ENCODE peak calls at places on chromosome 3, in eight cellular contexts. One of them, this sample, is unnamed.

GRCh38 chr3:143596957-143597642 is 251.2 kb downstream of the SLC9A9 start:
- DNase-seq in activated naive CD4-positive, alpha-beta T cell treated with anti-CD3 and anti-CD28 coated beads, Interleukin-2, amount 50 U/mL, for 72 hours: no peak
- DNase-seq in lung: no peak
- DNase-seq in non-pigmented ciliary epithelial cell: no peak
- DNase-seq in activated CD8-positive, alpha-beta memory T cell treated with anti-CD3 and anti-CD28 coated beads for 48 hours: no peak
- DNase-seq in epithelial cell of prostate: no peak
- DNase-seq in GM04503: no peak
- DNase-seq in SHP77: no peak
- DNase-seq in this sample: no peak

GRCh38 chr3:119716998-119717397 is 14.2 kb downstream of the CFAP91 start:
- DNase-seq in activated naive CD4-positive, alpha-beta T cell treated with anti-CD3 and anti-CD28 coated beads, Interleukin-2, amount 50 U/mL, for 72 hours: no peak
- DNase-seq in lung: no peak
- DNase-seq in non-pigmented ciliary epithelial cell: no peak
- DNase-seq in activated CD8-positive, alpha-beta memory T cell treated with anti-CD3 and anti-CD28 coated beads for 48 hours: no peak
- DNase-seq in epithelial cell of prostate: no peak
- DNase-seq in GM04503: no peak
- DNase-seq in SHP77: no peak
- DNase-seq in this sample: no peak

GRCh38 chr3:190446492-190447301 is 3.0 kb downstream of the TMEM207 start:
- DNase-seq in activated naive CD4-positive, alpha-beta T cell treated with anti-CD3 and anti-CD28 coated beads, Interleukin-2, amount 50 U/mL, for 72 hours: no peak
- DNase-seq in lung: no peak
- DNase-seq in non-pigmented ciliary epithelial cell: no peak
- DNase-seq in activated CD8-positive, alpha-beta memory T cell treated with anti-CD3 and anti-CD28 coated beads for 48 hours: no peak
- DNase-seq in epithelial cell of prostate: no peak
- DNase-seq in GM04503: no peak
- DNase-seq in SHP77: no peak
- DNase-seq in this sample: no peak

GRCh38 chr3:190229632-190230424 is 92.4 kb downstream of the CLDN1 start:
- DNase-seq in activated naive CD4-positive, alpha-beta T cell treated with anti-CD3 and anti-CD28 coated beads, Interleukin-2, amount 50 U/mL, for 72 hours: no peak
- DNase-seq in lung: no peak
- DNase-seq in non-pigmented ciliary epithelial cell: peak
- DNase-seq in activated CD8-positive, alpha-beta memory T cell treated with anti-CD3 and anti-CD28 coated beads for 48 hours: no peak
- DNase-seq in epithelial cell of prostate: peak
- DNase-seq in GM04503: no peak
- DNase-seq in SHP77: no peak
- DNase-seq in this sample: peak

GRCh38 chr3:159950156-159950898 is 38.3 kb upstream of the IL12A start:
- DNase-seq in activated naive CD4-positive, alpha-beta T cell treated with anti-CD3 and anti-CD28 coated beads, Interleukin-2, amount 50 U/mL, for 72 hours: no peak
- DNase-seq in lung: no peak
- DNase-seq in non-pigmented ciliary epithelial cell: no peak
- DNase-seq in activated CD8-positive, alpha-beta memory T cell treated with anti-CD3 and anti-CD28 coated beads for 48 hours: no peak
- DNase-seq in epithelial cell of prostate: no peak
- DNase-seq in GM04503: no peak
- DNase-seq in SHP77: no peak
- DNase-seq in this sample: no peak

GRCh38 chr3:124207077-124207476 is 215.2 kb upstream of the ROPN1 start:
- DNase-seq in activated naive CD4-positive, alpha-beta T cell treated with anti-CD3 and anti-CD28 coated beads, Interleukin-2, amount 50 U/mL, for 72 hours: no peak
- DNase-seq in lung: no peak
- DNase-seq in non-pigmented ciliary epithelial cell: no peak
- DNase-seq in activated CD8-positive, alpha-beta memory T cell treated with anti-CD3 and anti-CD28 coated beads for 48 hours: no peak
- DNase-seq in epithelial cell of prostate: no peak
- DNase-seq in GM04503: no peak
- DNase-seq in SHP77: no peak
- DNase-seq in this sample: no peak

GRCh38 chr3:151393146-151393831 is 8.7 kb upstream of the P2RY12 start:
- DNase-seq in activated naive CD4-positive, alpha-beta T cell treated with anti-CD3 and anti-CD28 coated beads, Interleukin-2, amount 50 U/mL, for 72 hours: no peak
- DNase-seq in lung: no peak
- DNase-seq in non-pigmented ciliary epithelial cell: no peak
- DNase-seq in activated CD8-positive, alpha-beta memory T cell treated with anti-CD3 and anti-CD28 coated beads for 48 hours: no peak
- DNase-seq in epithelial cell of prostate: no peak
- DNase-seq in GM04503: no peak
- DNase-seq in SHP77: no peak
- DNase-seq in this sample: no peak

GRCh38 chr3:176514297-176514696 is 683.0 kb downstream of the TBL1XR1 start:
- DNase-seq in activated naive CD4-positive, alpha-beta T cell treated with anti-CD3 and anti-CD28 coated beads, Interleukin-2, amount 50 U/mL, for 72 hours: no peak
- DNase-seq in lung: no peak
- DNase-seq in non-pigmented ciliary epithelial cell: peak
- DNase-seq in activated CD8-positive, alpha-beta memory T cell treated with anti-CD3 and anti-CD28 coated beads for 48 hours: no peak
- DNase-seq in epithelial cell of prostate: no peak
- DNase-seq in GM04503: no peak
- DNase-seq in SHP77: peak
- DNase-seq in this sample: peak

GRCh38 chr3:172595648-172596393 is 72.6 kb upstream of the TNFSF10 start:
- DNase-seq in activated naive CD4-positive, alpha-beta T cell treated with anti-CD3 and anti-CD28 coated beads, Interleukin-2, amount 50 U/mL, for 72 hours: no peak
- DNase-seq in lung: peak
- DNase-seq in non-pigmented ciliary epithelial cell: no peak
- DNase-seq in activated CD8-positive, alpha-beta memory T cell treated with anti-CD3 and anti-CD28 coated beads for 48 hours: no peak
- DNase-seq in epithelial cell of prostate: no peak
- DNase-seq in GM04503: peak
- DNase-seq in SHP77: peak
- DNase-seq in this sample: peak

GRCh38 chr3:51813539-51813938 is 34.5 kb upstream of the IQCF6 start:
- DNase-seq in activated naive CD4-positive, alpha-beta T cell treated with anti-CD3 and anti-CD28 coated beads, Interleukin-2, amount 50 U/mL, for 72 hours: no peak
- DNase-seq in lung: peak
- DNase-seq in non-pigmented ciliary epithelial cell: no peak
- DNase-seq in activated CD8-positive, alpha-beta memory T cell treated with anti-CD3 and anti-CD28 coated beads for 48 hours: no peak
- DNase-seq in epithelial cell of prostate: no peak
- DNase-seq in GM04503: no peak
- DNase-seq in SHP77: no peak
- DNase-seq in this sample: no peak

GRCh38 chr3:53113293-53114010 is 16.8 kb downstream of the RFT1 start:
- DNase-seq in activated naive CD4-positive, alpha-beta T cell treated with anti-CD3 and anti-CD28 coated beads, Interleukin-2, amount 50 U/mL, for 72 hours: no peak
- DNase-seq in lung: no peak
- DNase-seq in non-pigmented ciliary epithelial cell: no peak
- DNase-seq in activated CD8-positive, alpha-beta memory T cell treated with anti-CD3 and anti-CD28 coated beads for 48 hours: no peak
- DNase-seq in epithelial cell of prostate: no peak
- DNase-seq in GM04503: no peak
- DNase-seq in SHP77: no peak
- DNase-seq in this sample: no peak

GRCh38 chr3:42498034-42498433 is 4.4 kb upstream of the VIPR1 start:
- DNase-seq in activated naive CD4-positive, alpha-beta T cell treated with anti-CD3 and anti-CD28 coated beads, Interleukin-2, amount 50 U/mL, for 72 hours: peak
- DNase-seq in lung: no peak
- DNase-seq in non-pigmented ciliary epithelial cell: no peak
- DNase-seq in activated CD8-positive, alpha-beta memory T cell treated with anti-CD3 and anti-CD28 coated beads for 48 hours: no peak
- DNase-seq in epithelial cell of prostate: no peak
- DNase-seq in GM04503: no peak
- DNase-seq in SHP77: no peak
- DNase-seq in this sample: no peak

GRCh38 chr3:5006755-5007202 is 27.5 kb downstream of the BHLHE40 start:
- DNase-seq in activated naive CD4-positive, alpha-beta T cell treated with anti-CD3 and anti-CD28 coated beads, Interleukin-2, amount 50 U/mL, for 72 hours: peak
- DNase-seq in lung: no peak
- DNase-seq in non-pigmented ciliary epithelial cell: no peak
- DNase-seq in activated CD8-positive, alpha-beta memory T cell treated with anti-CD3 and anti-CD28 coated beads for 48 hours: peak
- DNase-seq in epithelial cell of prostate: no peak
- DNase-seq in GM04503: no peak
- DNase-seq in SHP77: no peak
- DNase-seq in this sample: no peak

GRCh38 chr3:5022966-5023776 is 43.9 kb downstream of the BHLHE40 start:
- DNase-seq in activated naive CD4-positive, alpha-beta T cell treated with anti-CD3 and anti-CD28 coated beads, Interleukin-2, amount 50 U/mL, for 72 hours: no peak
- DNase-seq in lung: peak
- DNase-seq in non-pigmented ciliary epithelial cell: peak
- DNase-seq in activated CD8-positive, alpha-beta memory T cell treated with anti-CD3 and anti-CD28 coated beads for 48 hours: no peak
- DNase-seq in epithelial cell of prostate: peak
- DNase-seq in GM04503: peak
- DNase-seq in SHP77: peak
- DNase-seq in this sample: no peak